ENCODE peak calls at places on chromosomes 6 and 20, in ten cellular contexts. R, O, L, V, Z, W, X, P, H and N are unnamed samples.

GRCh38 chr6:80348263-80348662 is 241.8 kb downstream of the BCKDHB start:
- DNase-seq in R (no peak), O (no peak), L (peak), V (no peak), Z (no peak), W (no peak), X (no peak), P (no peak), H (peak), N (peak)

GRCh38 chr6:163427498-163428254 is 13.2 kb downstream of the QKI start:
- DNase-seq in R (no peak), O (peak), L (peak), V (peak), Z (no peak), W (peak), X (no peak), P (no peak), H (no peak), N (peak)

GRCh38 chr6:4776967-4777925 is 1.0 kb downstream of the CDYL start:
- DNase-seq in R (no peak), O (peak), L (peak), V (no peak), Z (peak), W (no peak), X (peak), P (peak), H (peak), N (peak)

GRCh38 chr6:129317931-129318820 is 391.8 kb downstream of the ARHGAP18 start:
- DNase-seq in R (no peak), O (peak), L (peak), V (no peak), Z (no peak), W (peak), X (no peak), P (no peak), H (no peak), N (peak)

GRCh38 chr6:12137480-12137879 is 125.4 kb downstream of the HIVEP1 start:
- DNase-seq in R (no peak), O (peak), L (peak), V (no peak), Z (no peak), W (peak), X (no peak), P (no peak), H (peak), N (peak)

GRCh38 chr20:62808211-62808865 is 3.7 kb downstream of the OGFR start:
- DNase-seq in R (peak), O (peak), L (peak), V (no peak), Z (peak), W (no peak), X (peak), P (no peak), H (peak), N (peak)

GRCh38 chr6:28400122-28400451 is 540 bp upstream of the ZSCAN12 start:
- DNase-seq in R (no peak), O (no peak), L (peak), V (no peak), Z (no peak), W (no peak), X (no peak), P (no peak), H (no peak), N (no peak)

GRCh38 chr6:42158011-42158410 is 15.2 kb upstream of the GUCA1A start:
- DNase-seq in R (no peak), O (peak), L (no peak), V (no peak), Z (no peak), W (no peak), X (no peak), P (no peak), H (no peak), N (no peak)

GRCh38 chr6:161850572-161850971 is 576.7 kb upstream of the AGPAT4 start:
- DNase-seq in R (no peak), O (no peak), L (no peak), V (no peak), Z (no peak), W (no peak), X (no peak), P (no peak), H (no peak), N (no peak)

GRCh38 chr6:82144852-82145332 is 102.7 kb downstream of the IBTK start:
- DNase-seq in R (no peak), O (peak), L (peak), V (peak), Z (peak), W (peak), X (no peak), P (no peak), H (peak), N (peak)

GRCh38 chr20:25270829-25271251 is 23.0 kb downstream of the PYGB start:
- DNase-seq in R (no peak), O (no peak), L (no peak), V (no peak), Z (no peak), W (no peak), X (no peak), P (peak), H (peak), N (no peak)

GRCh38 chr6:156378853-156379252 is 398.3 kb upstream of the ARID1B start:
- DNase-seq in R (no peak), O (no peak), L (no peak), V (no peak), Z (no peak), W (no peak), X (no peak), P (no peak), H (no peak), N (no peak)
- TF ChIP-seq CTCF in R (no peak), O (no peak), L (no peak), V (no peak), Z (no peak), W (no peak), X (no peak), P (no peak), H (no peak), N (no peak)

GRCh38 chr6:3770023-3770422 is 18.5 kb upstream of the PXDC1 start:
- DNase-seq in R (peak), O (no peak), L (no peak), V (no peak), Z (no peak), W (no peak), X (no peak), P (no peak), H (no peak), N (no peak)

GRCh38 chr6:3773696-3774298 is 22.3 kb upstream of the PXDC1 start:
- DNase-seq in R (no peak), O (peak), L (peak), V (no peak), Z (no peak), W (no peak), X (no peak), P (no peak), H (peak), N (peak)

GRCh38 chr6:3769610-3770009 is 18.1 kb upstream of the PXDC1 start:
- DNase-seq in R (no peak), O (peak), L (no peak), V (no peak), Z (no peak), W (no peak), X (no peak), P (no peak), H (no peak), N (peak)

GRCh38 chr6:3768502-3768901 is 17.0 kb upstream of the PXDC1 start:
- DNase-seq in R (no peak), O (peak), L (no peak), V (no peak), Z (no peak), W (no peak), X (no peak), P (no peak), H (no peak), N (no peak)

DNA sequence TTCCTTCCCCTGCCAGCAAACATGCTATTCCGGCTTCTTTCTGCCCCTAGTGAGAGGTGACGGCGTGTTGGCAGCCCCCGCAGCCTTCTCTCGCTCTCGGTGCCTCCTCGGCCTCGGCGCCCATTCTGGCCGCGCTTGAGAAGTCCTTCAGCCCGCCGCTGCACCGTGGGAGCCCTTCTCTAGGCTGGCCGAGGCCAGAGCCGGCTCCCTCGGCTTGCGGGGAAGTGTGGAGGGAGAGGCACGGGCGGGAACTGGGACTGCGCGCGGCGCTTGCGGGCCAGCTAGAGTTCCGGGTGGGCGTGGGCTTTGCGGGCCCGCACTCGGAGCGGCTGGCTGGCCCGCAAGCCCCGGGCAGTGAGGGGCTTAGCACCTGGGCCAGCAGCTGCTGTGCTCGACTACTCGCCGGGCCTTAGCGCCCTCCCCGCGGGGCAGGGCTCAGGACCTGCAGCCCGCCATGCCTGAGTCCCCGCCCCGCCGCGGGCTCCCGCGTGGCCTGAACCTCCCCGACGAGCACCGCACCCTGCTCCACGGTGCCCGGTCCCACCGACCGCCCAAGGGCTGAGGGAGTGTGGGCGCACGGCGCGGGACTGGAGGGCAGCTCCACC is 20.0 kb upstream of the PXDC1 start:
- DNase-seq in R (no peak), O (no peak), L (no peak), V (no peak), Z (no peak), W (no peak), X (no peak), P (no peak), H (no peak), N (no peak)
- TF ChIP-seq CTCF in R (no peak), O (no peak), L (no peak), V (no peak), Z (no peak), W (no peak), X (no peak), P (no peak), H (no peak), N (no peak)

GRCh38 chr6:62669831-62670230 is 383.8 kb upstream of the KHDRBS2 start:
- DNase-seq in R (no peak), O (no peak), L (no peak), V (no peak), Z (no peak), W (no peak), X (no peak), P (no peak), H (no peak), N (no peak)
- TF ChIP-seq CTCF in R (no peak), O (no peak), L (no peak), V (no peak), Z (no peak), W (no peak), X (no peak), P (no peak), H (no peak), N (no peak)

GRCh38 chr20:34215711-34216381 is 25.4 kb upstream of the ASIP start:
- DNase-seq in R (peak), O (peak), L (peak), V (peak), Z (peak), W (no peak), X (peak), P (peak), H (peak), N (peak)
- TF ChIP-seq CTCF in R (no peak), O (no peak), L (no peak), V (no peak), Z (no peak), W (no peak), X (no peak), P (no peak), H (no peak), N (no peak)

GRCh38 chr20:325889-326644 is 715 bp downstream of the SOX12 start:
- DNase-seq in R (peak), O (no peak), L (peak), V (no peak), Z (peak), W (no peak), X (peak), P (peak), H (peak), N (peak)
- TF ChIP-seq CTCF in R (no peak), O (no peak), L (no peak), V (no peak), Z (no peak), W (no peak), X (no peak), P (no peak), H (no peak), N (no peak)